ENCODE peak calls at places on chromosomes 1 and 21, in seven cellular contexts. One of them, this sample, is unnamed.

GRCh38 chr1:64486193-64486592 is 16.3 kb downstream of the CACHD1 start:
- DNase-seq in transverse colon: no peak
- DNase-seq in GDM1: no peak
- DNase-seq in heart right ventricle: no peak
- DNase-seq in glutamatergic neuron: no peak
- DNase-seq in fibroblast of mammary gland: no peak
- DNase-seq in stimulated activated CD4-positive, alpha-beta T cell treated with anti-CD3 and anti-CD28 coated beads, Interleukin-2, amount 100 ng/mL, for 48 hours: no peak
- DNase-seq in this sample: no peak

GRCh38 chr1:89907669-89908293 is 86.9 kb downstream of the LRRC8D start:
- DNase-seq in transverse colon: no peak
- DNase-seq in GDM1: no peak
- DNase-seq in heart right ventricle: no peak
- DNase-seq in glutamatergic neuron: no peak
- DNase-seq in fibroblast of mammary gland: peak
- DNase-seq in stimulated activated CD4-positive, alpha-beta T cell treated with anti-CD3 and anti-CD28 coated beads, Interleukin-2, amount 100 ng/mL, for 48 hours: no peak
- DNase-seq in this sample: no peak

GRCh38 chr1:212667223-212668139 is 32.2 kb downstream of the BATF3 start:
- DNase-seq in transverse colon: peak
- DNase-seq in GDM1: no peak
- DNase-seq in heart right ventricle: peak
- DNase-seq in glutamatergic neuron: peak
- DNase-seq in fibroblast of mammary gland: peak
- DNase-seq in stimulated activated CD4-positive, alpha-beta T cell treated with anti-CD3 and anti-CD28 coated beads, Interleukin-2, amount 100 ng/mL, for 48 hours: no peak
- DNase-seq in this sample: no peak

GRCh38 chr21:36212513-36212780 is 55.8 kb downstream of the DOP1B start:
- DNase-seq in transverse colon: no peak
- DNase-seq in GDM1: no peak
- DNase-seq in heart right ventricle: no peak
- DNase-seq in glutamatergic neuron: no peak
- DNase-seq in fibroblast of mammary gland: no peak
- DNase-seq in stimulated activated CD4-positive, alpha-beta T cell treated with anti-CD3 and anti-CD28 coated beads, Interleukin-2, amount 100 ng/mL, for 48 hours: no peak
- DNase-seq in this sample: no peak

GRCh38 chr1:210687582-210688279 is 359.0 kb downstream of the HHAT start:
- DNase-seq in transverse colon: no peak
- DNase-seq in GDM1: no peak
- DNase-seq in heart right ventricle: no peak
- DNase-seq in glutamatergic neuron: no peak
- DNase-seq in fibroblast of mammary gland: no peak
- DNase-seq in stimulated activated CD4-positive, alpha-beta T cell treated with anti-CD3 and anti-CD28 coated beads, Interleukin-2, amount 100 ng/mL, for 48 hours: no peak
- DNase-seq in this sample: no peak

GRCh38 chr21:27476696-27477095 is 509.8 kb upstream of the ADAMTS5 start:
- DNase-seq in transverse colon: no peak
- DNase-seq in GDM1: no peak
- DNase-seq in heart right ventricle: no peak
- DNase-seq in glutamatergic neuron: no peak
- DNase-seq in fibroblast of mammary gland: peak
- DNase-seq in stimulated activated CD4-positive, alpha-beta T cell treated with anti-CD3 and anti-CD28 coated beads, Interleukin-2, amount 100 ng/mL, for 48 hours: no peak
- DNase-seq in this sample: no peak

GRCh38 chr1:27057801-27058647 is 45.4 kb upstream of the TENT5B start:
- DNase-seq in transverse colon: peak
- DNase-seq in GDM1: no peak
- DNase-seq in heart right ventricle: no peak
- DNase-seq in glutamatergic neuron: peak
- DNase-seq in fibroblast of mammary gland: no peak
- DNase-seq in stimulated activated CD4-positive, alpha-beta T cell treated with anti-CD3 and anti-CD28 coated beads, Interleukin-2, amount 100 ng/mL, for 48 hours: no peak
- DNase-seq in this sample: no peak

GRCh38 chr1:95496792-95497191 is 262.8 kb downstream of the RWDD3 start:
- DNase-seq in transverse colon: no peak
- DNase-seq in GDM1: no peak
- DNase-seq in heart right ventricle: no peak
- DNase-seq in glutamatergic neuron: no peak
- DNase-seq in fibroblast of mammary gland: no peak
- DNase-seq in stimulated activated CD4-positive, alpha-beta T cell treated with anti-CD3 and anti-CD28 coated beads, Interleukin-2, amount 100 ng/mL, for 48 hours: no peak
- DNase-seq in this sample: no peak

GRCh38 chr1:42335809-42336518 is 929 bp upstream of the FOXJ3 start:
- DNase-seq in transverse colon: no peak
- DNase-seq in GDM1: no peak
- DNase-seq in heart right ventricle: no peak
- DNase-seq in glutamatergic neuron: no peak
- DNase-seq in fibroblast of mammary gland: peak
- DNase-seq in stimulated activated CD4-positive, alpha-beta T cell treated with anti-CD3 and anti-CD28 coated beads, Interleukin-2, amount 100 ng/mL, for 48 hours: no peak
- DNase-seq in this sample: no peak

GRCh38 chr21:42350271-42350885 is 416 bp downstream of the TFF2 start:
- DNase-seq in transverse colon: no peak
- DNase-seq in GDM1: no peak
- DNase-seq in heart right ventricle: no peak
- DNase-seq in glutamatergic neuron: no peak
- DNase-seq in fibroblast of mammary gland: no peak
- DNase-seq in stimulated activated CD4-positive, alpha-beta T cell treated with anti-CD3 and anti-CD28 coated beads, Interleukin-2, amount 100 ng/mL, for 48 hours: no peak
- DNase-seq in this sample: no peak

GRCh38 chr1:11985851-11986250 is 5.6 kb downstream of the MFN2 start:
- DNase-seq in transverse colon: no peak
- DNase-seq in GDM1: no peak
- DNase-seq in heart right ventricle: no peak
- DNase-seq in glutamatergic neuron: no peak
- DNase-seq in fibroblast of mammary gland: peak
- DNase-seq in stimulated activated CD4-positive, alpha-beta T cell treated with anti-CD3 and anti-CD28 coated beads, Interleukin-2, amount 100 ng/mL, for 48 hours: no peak
- DNase-seq in this sample: no peak

GRCh38 chr1:236495359-236496120 is 28.2 kb upstream of the LGALS8 start:
- DNase-seq in transverse colon: no peak
- DNase-seq in GDM1: no peak
- DNase-seq in heart right ventricle: no peak
- DNase-seq in glutamatergic neuron: no peak
- DNase-seq in fibroblast of mammary gland: no peak
- DNase-seq in stimulated activated CD4-positive, alpha-beta T cell treated with anti-CD3 and anti-CD28 coated beads, Interleukin-2, amount 100 ng/mL, for 48 hours: no peak
- DNase-seq in this sample: no peak

GRCh38 chr1:219555031-219555667 is 57.8 kb downstream of the ZC3H11B start:
- DNase-seq in transverse colon: no peak
- DNase-seq in GDM1: no peak
- DNase-seq in heart right ventricle: no peak
- DNase-seq in glutamatergic neuron: no peak
- DNase-seq in fibroblast of mammary gland: peak
- DNase-seq in stimulated activated CD4-positive, alpha-beta T cell treated with anti-CD3 and anti-CD28 coated beads, Interleukin-2, amount 100 ng/mL, for 48 hours: no peak
- DNase-seq in this sample: no peak

GRCh38 chr1:22508329-22508728 is 55.0 kb upstream of the EPHA8 start:
- DNase-seq in transverse colon: no peak
- DNase-seq in GDM1: no peak
- DNase-seq in heart right ventricle: no peak
- DNase-seq in glutamatergic neuron: no peak
- DNase-seq in fibroblast of mammary gland: no peak
- DNase-seq in stimulated activated CD4-positive, alpha-beta T cell treated with anti-CD3 and anti-CD28 coated beads, Interleukin-2, amount 100 ng/mL, for 48 hours: no peak
- DNase-seq in this sample: no peak

GRCh38 chr1:39418223-39418622 is 73.2 kb upstream of the BMP8A start:
- DNase-seq in transverse colon: no peak
- DNase-seq in GDM1: no peak
- DNase-seq in heart right ventricle: no peak
- DNase-seq in glutamatergic neuron: no peak
- DNase-seq in fibroblast of mammary gland: no peak
- DNase-seq in stimulated activated CD4-positive, alpha-beta T cell treated with anti-CD3 and anti-CD28 coated beads, Interleukin-2, amount 100 ng/mL, for 48 hours: no peak
- DNase-seq in this sample: no peak

GRCh38 chr1:188027613-188028012 is 1198.9 kb downstream of the PLA2G4A start:
- DNase-seq in transverse colon: no peak
- DNase-seq in GDM1: no peak
- DNase-seq in heart right ventricle: no peak
- DNase-seq in glutamatergic neuron: no peak
- DNase-seq in fibroblast of mammary gland: peak
- DNase-seq in stimulated activated CD4-positive, alpha-beta T cell treated with anti-CD3 and anti-CD28 coated beads, Interleukin-2, amount 100 ng/mL, for 48 hours: no peak
- DNase-seq in this sample: no peak

GRCh38 chr1:34235594-34235993 is 58.9 kb downstream of the C1orf94 start:
- DNase-seq in transverse colon: no peak
- DNase-seq in GDM1: no peak
- DNase-seq in heart right ventricle: no peak
- DNase-seq in glutamatergic neuron: no peak
- DNase-seq in fibroblast of mammary gland: no peak
- DNase-seq in stimulated activated CD4-positive, alpha-beta T cell treated with anti-CD3 and anti-CD28 coated beads, Interleukin-2, amount 100 ng/mL, for 48 hours: no peak
- DNase-seq in this sample: no peak

GRCh38 chr1:228082260-228082974 is at the start of gene ARF1:
- DNase-seq in transverse colon: peak
- DNase-seq in GDM1: peak
- DNase-seq in heart right ventricle: peak
- DNase-seq in glutamatergic neuron: peak
- DNase-seq in fibroblast of mammary gland: peak
- DNase-seq in stimulated activated CD4-positive, alpha-beta T cell treated with anti-CD3 and anti-CD28 coated beads, Interleukin-2, amount 100 ng/mL, for 48 hours: peak
- DNase-seq in this sample: peak

GRCh38 chr1:83065952-83066727 is 932.8 kb downstream of the TTLL7 start:
- DNase-seq in transverse colon: no peak
- DNase-seq in GDM1: no peak
- DNase-seq in heart right ventricle: no peak
- DNase-seq in glutamatergic neuron: no peak
- DNase-seq in fibroblast of mammary gland: peak
- DNase-seq in stimulated activated CD4-positive, alpha-beta T cell treated with anti-CD3 and anti-CD28 coated beads, Interleukin-2, amount 100 ng/mL, for 48 hours: no peak
- DNase-seq in this sample: no peak

GRCh38 chr1:11321656-11322491 is 48.9 kb downstream of the UBIAD1 start:
- DNase-seq in transverse colon: no peak
- DNase-seq in GDM1: no peak
- DNase-seq in heart right ventricle: no peak
- DNase-seq in glutamatergic neuron: no peak
- DNase-seq in fibroblast of mammary gland: no peak
- DNase-seq in stimulated activated CD4-positive, alpha-beta T cell treated with anti-CD3 and anti-CD28 coated beads, Interleukin-2, amount 100 ng/mL, for 48 hours: no peak
- DNase-seq in this sample: no peak

GRCh38 chr1:212459656-212460055 is 26.9 kb downstream of the NENF start:
- DNase-seq in transverse colon: no peak
- DNase-seq in GDM1: no peak
- DNase-seq in heart right ventricle: no peak
- DNase-seq in glutamatergic neuron: no peak
- DNase-seq in fibroblast of mammary gland: no peak
- DNase-seq in stimulated activated CD4-positive, alpha-beta T cell treated with anti-CD3 and anti-CD28 coated beads, Interleukin-2, amount 100 ng/mL, for 48 hours: no peak
- DNase-seq in this sample: no peak

GRCh38 chr1:152699746-152700145 is 1.6 kb downstream of the LCE2A start:
- DNase-seq in transverse colon: no peak
- DNase-seq in GDM1: no peak
- DNase-seq in heart right ventricle: no peak
- DNase-seq in glutamatergic neuron: no peak
- DNase-seq in fibroblast of mammary gland: no peak
- DNase-seq in stimulated activated CD4-positive, alpha-beta T cell treated with anti-CD3 and anti-CD28 coated beads, Interleukin-2, amount 100 ng/mL, for 48 hours: no peak
- DNase-seq in this sample: no peak

This sample was measured in T-helper 22 cell.